ENCODE peak calls at places on chromosomes 6 and 20, in eight cellular contexts. F is left ventricle myocardium inferior, A is A549, W is cardiac muscle cell, O is RWPE1, R is testis, K is pancreas, J is upper lobe of right lung. U is an unnamed sample.

GRCh38 chr20:6704132-6704861 is 63.2 kb upstream of the BMP2 start:
- DNase-seq in K (no peak), F (no peak), A (peak), O (no peak), R (no peak), J (no peak), W (no peak), U (no peak)

GRCh38 chr20:20073851-20074252 is 21.5 kb downstream of the CFAP61 start:
- DNase-seq in F (no peak), R (no peak), J (no peak), O (no peak), K (no peak), A (no peak), W (no peak), U (no peak)

GRCh38 chr6:112780498-112781096 is 433.5 kb downstream of the RFPL4B start:
- DNase-seq in F (peak), O (peak), K (no peak), W (peak), A (peak), J (no peak), R (peak), U (peak)

GRCh38 chr6:15907914-15908518 is 220.9 kb upstream of the MYLIP start:
- DNase-seq in R (no peak), J (no peak), F (no peak), K (no peak), O (peak), A (no peak), W (no peak), U (no peak)

GRCh38 chr20:4026093-4026601 is 10.8 kb upstream of the RNF24 start:
- DNase-seq in A (peak), F (no peak), O (peak), J (no peak), W (peak), R (no peak), K (no peak), U (no peak)

GRCh38 chr6:35396991-35397390 is 54.6 kb downstream of the PPARD start:
- DNase-seq in F (no peak), A (no peak), K (no peak), R (no peak), W (no peak), O (peak), J (no peak), U (no peak)

GRCh38 chr6:159762681-159763293 is 942 bp downstream of the ACAT2 start:
- DNase-seq in J (no peak), K (peak), A (no peak), R (peak), F (peak), W (no peak), O (peak), U (no peak)

GRCh38 chr20:64106981-64107735 is at the start of gene NPBWR2:
- DNase-seq in W (no peak), O (no peak), F (peak), R (peak), A (no peak), K (peak), J (peak), U (no peak)

GRCh38 chr20:8874437-8874836 is 194.4 kb upstream of the PLCB4 start:
- DNase-seq in O (no peak), W (no peak), J (no peak), R (no peak), F (no peak), K (no peak), A (no peak), U (no peak)

GRCh38 chr6:24766685-24767462 is 7.9 kb upstream of the GMNN start:
- DNase-seq in R (no peak), A (peak), F (no peak), O (peak), K (no peak), J (no peak), W (peak), U (no peak)

GRCh38 chr6:164291224-164291623 is 876.7 kb downstream of the QKI start:
- DNase-seq in R (no peak), F (no peak), O (no peak), J (no peak), A (no peak), W (no peak), K (no peak), U (no peak)

GRCh38 chr20:62142252-62143117 is 709 bp downstream of the PSMA7 start:
- DNase-seq in W (peak), R (no peak), F (no peak), O (no peak), A (no peak), K (peak), J (no peak), U (peak)

GRCh38 chr6:25472314-25472713 is 179.7 kb upstream of the SCGN start:
- DNase-seq in O (no peak), K (no peak), R (no peak), A (peak), W (no peak), J (no peak), F (no peak), U (no peak)

GRCh38 chr20:43963872-43964791 is 49.5 kb downstream of the TOX2 start:
- DNase-seq in W (no peak), K (no peak), R (peak), O (no peak), F (peak), A (no peak), J (peak), U (no peak)

GRCh38 chr6:52108128-52108527 is 20.7 kb upstream of the PKHD1 start:
- DNase-seq in A (no peak), O (no peak), W (no peak), J (no peak), F (no peak), R (no peak), K (no peak), U (no peak)

GRCh38 chr6:15901141-15902115 is 227.5 kb upstream of the MYLIP start:
- DNase-seq in W (no peak), O (peak), J (no peak), F (no peak), R (no peak), A (no peak), K (no peak), U (no peak)

GRCh38 chr20:46186210-46186609 is 68.1 kb downstream of the CD40 start:
- DNase-seq in A (no peak), R (no peak), K (no peak), W (no peak), J (no peak), O (no peak), F (no peak), U (no peak)

GRCh38 chr20:3805594-3806264 is 9.6 kb downstream of the CDC25B start:
- DNase-seq in F (no peak), K (no peak), W (no peak), A (no peak), R (no peak), O (peak), J (no peak), U (no peak)

GRCh38 chr20:25289886-25290597 is 42.2 kb downstream of the PYGB start:
- DNase-seq in R (no peak), J (no peak), O (no peak), A (no peak), F (peak), K (peak), W (no peak), U (no peak)

GRCh38 chr20:62651285-62652021 is 9.2 kb downstream of the SLCO4A1 start:
- DNase-seq in O (peak), R (peak), A (no peak), W (peak), F (peak), K (no peak), J (peak), U (no peak)

GRCh38 chr20:57400821-57401564 is 9.8 kb downstream of the RBM38 start:
- DNase-seq in K (peak), O (no peak), W (no peak), A (no peak), R (no peak), J (no peak), F (no peak), U (no peak)

GRCh38 chr20:52779125-52779524 is 193.0 kb upstream of the TSHZ2 start:
- DNase-seq in A (no peak), W (no peak), R (no peak), K (no peak), F (no peak), O (no peak), J (no peak), U (no peak)

GRCh38 chr6:78746457-78746856 is 120.9 kb upstream of the IRAK1BP1 start:
- DNase-seq in J (no peak), A (no peak), R (no peak), K (no peak), O (no peak), F (no peak), W (no peak), U (no peak)

GRCh38 chr6:14748679-14749078 is 497.2 kb upstream of the JARID2 start:
- DNase-seq in K (no peak), O (no peak), W (no peak), F (no peak), J (no peak), R (no peak), A (no peak), U (no peak)

GRCh38 chr6:137290601-137291261 is 71.5 kb upstream of the IFNGR1 start:
- DNase-seq in K (no peak), R (no peak), O (no peak), A (no peak), W (no peak), J (no peak), F (no peak), U (no peak)

GRCh38 chr20:49854190-49854875 is 41.7 kb downstream of the SLC9A8 start:
- DNase-seq in F (no peak), A (no peak), R (peak), J (no peak), K (no peak), W (no peak), O (peak), U (no peak)

GRCh38 chr20:38735172-38735571 is 10.9 kb downstream of the SLC32A1 start:
- DNase-seq in W (no peak), J (no peak), K (no peak), O (no peak), A (no peak), F (no peak), R (no peak), U (no peak)

GRCh38 chr20:47922280-47922675 is 137.0 kb upstream of the SULF2 start:
- DNase-seq in K (no peak), R (no peak), O (peak), F (no peak), W (no peak), J (no peak), A (no peak), U (no peak)

DNA sequence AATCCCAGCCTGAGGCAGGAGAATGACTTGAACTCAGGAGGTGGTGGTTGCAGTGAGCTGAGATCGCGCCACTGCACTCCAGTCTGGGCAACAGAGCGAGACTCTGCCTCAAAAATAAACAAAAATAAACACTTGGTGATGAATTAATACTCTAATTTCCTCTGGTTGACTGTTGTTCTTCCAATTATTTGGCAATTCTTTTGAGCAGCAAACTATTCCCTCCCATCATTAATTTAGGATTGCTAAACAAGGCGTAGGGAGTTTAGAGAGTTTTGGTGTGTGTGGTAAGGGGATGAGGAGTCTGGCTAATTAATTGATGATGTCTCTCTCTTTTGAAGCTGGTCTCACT is 2.7 kb upstream of the ID1 start:
- DNase-seq in F (no peak), A (no peak), R (no peak), K (no peak), J (no peak), W (no peak), O (no peak), U (no peak)
- H3K27ac ChIP-seq in F (peak), A (peak), R (no peak), K (no peak), J (peak), W (peak), O (peak), U (peak)

DNA sequence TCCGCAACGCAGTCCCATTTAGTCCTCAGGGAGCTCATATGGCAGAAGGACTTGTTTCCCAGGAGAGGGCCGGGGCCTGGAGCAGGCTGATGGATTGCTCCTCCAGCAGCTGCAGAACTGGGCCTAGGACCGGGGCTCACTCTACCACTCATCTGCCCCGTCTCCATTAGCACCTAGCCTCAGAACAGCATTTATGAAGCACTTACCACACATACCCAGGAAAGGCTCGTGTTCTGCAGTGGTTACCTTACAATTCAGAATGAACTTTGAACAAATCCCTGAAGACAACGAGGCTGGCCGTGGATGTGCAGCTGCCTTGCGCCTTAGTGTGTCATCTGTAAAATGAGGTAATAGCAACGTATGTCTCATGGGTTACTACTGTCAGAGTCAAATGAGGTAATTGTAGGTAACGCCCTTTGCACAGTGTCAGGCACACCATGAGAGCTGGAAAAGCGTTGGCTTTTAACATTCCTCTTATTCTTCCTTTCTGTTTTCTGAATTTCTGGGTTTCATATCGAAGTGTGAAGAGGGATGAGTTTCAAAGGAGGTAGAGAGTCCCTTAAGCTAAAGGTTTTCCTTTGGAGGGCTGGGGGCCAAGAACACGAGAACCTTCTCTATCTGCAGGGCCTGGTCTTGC is 46.3 kb upstream of the CD93 start:
- DNase-seq in F (no peak), R (no peak), A (no peak), J (no peak), K (no peak), W (no peak), O (no peak), U (no peak)
- H3K27ac ChIP-seq in F (peak), R (no peak), A (no peak), J (peak), K (no peak), W (no peak), O (no peak), U (no peak)

GRCh38 chr6:161038229-161039003 is 46.8 kb downstream of the MAP3K4 start:
- DNase-seq in A (peak), R (no peak), W (no peak), F (peak), K (no peak), O (peak), J (no peak), U (no peak)

GRCh38 chr6:161035182-161035980 is 43.8 kb downstream of the MAP3K4 start:
- DNase-seq in J (no peak), K (no peak), W (no peak), F (no peak), O (no peak), A (no peak), R (no peak), U (no peak)

GRCh38 chr6:161033667-161034066 is 42.1 kb downstream of the MAP3K4 start:
- DNase-seq in J (no peak), F (no peak), R (no peak), K (no peak), O (peak), A (no peak), W (peak), U (no peak)

GRCh38 chr6:161037873-161038228 is 46.3 kb downstream of the MAP3K4 start:
- DNase-seq in K (no peak), O (no peak), W (no peak), R (no peak), A (no peak), J (no peak), F (no peak), U (no peak)

DNA sequence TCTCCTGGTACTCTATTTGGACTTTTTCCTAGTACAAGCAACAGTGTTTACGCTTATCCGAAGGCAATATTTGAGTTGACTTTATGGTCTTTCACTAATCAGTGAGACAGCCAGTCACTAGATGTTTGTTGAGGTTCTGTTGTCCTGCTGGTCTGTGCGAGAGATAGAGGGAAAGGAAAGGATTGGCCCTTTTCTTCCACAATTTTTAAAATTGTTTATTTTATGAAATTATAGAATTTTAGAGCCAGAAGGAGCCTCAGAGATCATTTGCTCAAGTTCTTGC is 44.4 kb downstream of the MAP3K4 start:
- DNase-seq in F (no peak), K (no peak), O (no peak), A (no peak), R (no peak), J (no peak), W (no peak), U (no peak)
- H3K27ac ChIP-seq in F (no peak), K (no peak), O (no peak), A (no peak), R (no peak), J (no peak), W (no peak), U (no peak)

GRCh38 chr6:18388942-18389341 is 1.8 kb downstream of the RNF144B start:
- DNase-seq in R (no peak), O (peak), A (no peak), K (no peak), F (no peak), W (no peak), J (no peak), U (no peak)

GRCh38 chr6:18389479-18389878 is 2.3 kb downstream of the RNF144B start:
- DNase-seq in J (no peak), A (no peak), W (no peak), R (no peak), F (no peak), O (no peak), K (no peak), U (no peak)

GRCh38 chr6:18388252-18388651 is 1.1 kb downstream of the RNF144B start:
- DNase-seq in K (no peak), J (no peak), F (no peak), W (no peak), O (peak), R (no peak), A (no peak), U (no peak)

GRCh38 chr6:18386302-18386976 is 711 bp upstream of the RNF144B start:
- DNase-seq in J (no peak), W (peak), K (no peak), A (no peak), O (no peak), R (peak), F (no peak), U (no peak)

DNA sequence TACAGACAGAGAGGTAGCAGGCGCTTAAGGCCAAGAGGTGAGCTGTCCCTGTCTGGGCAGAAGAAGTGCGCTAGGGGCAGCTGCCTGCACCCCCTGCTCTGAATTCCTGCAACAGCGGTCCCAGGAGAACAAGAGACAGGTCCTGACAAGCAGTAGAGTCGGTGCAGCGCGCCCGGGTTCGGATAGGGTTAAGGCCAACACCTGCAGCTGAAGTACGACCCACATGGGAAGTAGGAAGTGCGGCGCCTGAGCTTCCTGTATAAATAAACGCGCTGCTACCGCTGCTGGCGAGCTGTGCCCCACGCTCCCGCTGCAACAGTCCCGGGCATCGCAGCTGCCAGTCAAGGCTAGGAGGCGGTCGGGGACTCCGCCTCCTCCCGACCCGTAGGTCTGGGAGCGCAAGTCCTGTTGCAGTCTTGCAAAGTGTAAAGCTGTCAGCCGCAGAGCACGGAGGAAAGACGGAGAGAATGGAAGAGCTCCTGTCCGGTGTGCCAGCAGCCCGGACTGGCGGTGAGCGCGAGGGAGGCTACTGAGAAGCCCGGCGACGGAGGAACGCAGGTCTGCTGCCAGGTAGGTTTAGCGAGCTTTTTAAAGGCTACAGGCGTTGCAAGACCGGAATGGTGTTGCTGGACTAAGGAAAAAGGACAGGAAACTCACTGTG is at the start of gene RNF144B:
- DNase-seq in O (peak), W (peak), A (peak), F (peak), K (peak), R (peak), J (peak), U (peak)
- H3K27ac ChIP-seq in O (peak), W (peak), A (peak), F (peak), K (peak), R (peak), J (peak), U (no peak)

U was measured in caudate nucleus.